ENCODE peak calls at places on chromosomes 11 and 22, in seven cellular contexts. L is HepG2, X is lower lobe of right lung, P is sigmoid colon, Z is A549, D is uterus, G is tibial artery. N is an unnamed sample.

GRCh38 chr11:65892661-65893317 is 2.3 kb downstream of the CCDC85B start:
- DNase-seq in L (no peak), X (peak; percentile 38), P (no peak), Z (no peak), D (no peak), G (no peak), N (peak; percentile 58)

GRCh38 chr11:114399903-114400221 is 449 bp downstream of the C11orf71 start:
- DNase-seq in L (peak; percentile 40), X (peak; percentile 82), P (no peak), Z (no peak), D (no peak), G (peak; percentile 63), N (no peak)

GRCh38 chr22:29879738-29880137 is 3.2 kb upstream of the MTMR3 start:
- DNase-seq in L (no peak), X (no peak), P (no peak), Z (peak; percentile 48), D (no peak), G (no peak), N (no peak)

GRCh38 chr11:36156486-36157150 is 132.6 kb downstream of the COMMD9 start:
- DNase-seq in L (no peak), X (no peak), P (no peak), Z (no peak), D (peak; percentile 33), G (no peak), N (peak; percentile 49)

GRCh38 chr11:115965754-115966504 is 461.7 kb upstream of the CADM1 start:
- DNase-seq in L (no peak), X (peak; percentile 65), P (no peak), Z (no peak), D (no peak), G (no peak), N (peak; percentile 50)

GRCh38 chr11:66891849-66892660 is 35.2 kb downstream of the LRFN4 start:
- DNase-seq in L (peak; percentile 88), X (no peak), P (no peak), Z (peak; percentile 98), D (no peak), G (peak; percentile 31), N (peak; percentile 80)

GRCh38 chr11:34505874-34506273 is 7.7 kb downstream of the ELF5 start:
- DNase-seq in L (no peak), X (no peak), P (no peak), Z (no peak), D (no peak), G (no peak), N (no peak)

GRCh38 chr11:121696177-121696863 is 243.6 kb upstream of the SORL1-AS1 start:
- DNase-seq in L (no peak), X (no peak), P (peak; percentile 64), Z (no peak), D (no peak), G (no peak), N (peak; percentile 34)

GRCh38 chr22:30955153-30955552 is 13.4 kb downstream of the MORC2 start:
- DNase-seq in L (no peak), X (no peak), P (no peak), Z (no peak), D (no peak), G (no peak), N (no peak)

GRCh38 chr11:132540586-132540985 is 991.7 kb downstream of the OPCML start:
- DNase-seq in L (no peak), X (no peak), P (no peak), Z (no peak), D (no peak), G (no peak), N (no peak)

GRCh38 chr11:3213659-3214419 is 4.8 kb downstream of the MRGPRG start:
- DNase-seq in L (no peak), X (peak; percentile 27), P (no peak), Z (no peak), D (no peak), G (no peak), N (no peak)

GRCh38 chr22:44312766-44313165 is at the start of gene SHISAL1:
- DNase-seq in L (no peak), X (no peak), P (no peak), Z (no peak), D (peak; percentile 67), G (no peak), N (no peak)

GRCh38 chr11:60563553-60564235 is 48.5 kb downstream of the MS4A13 start:
- DNase-seq in L (no peak), X (no peak), P (no peak), Z (peak; percentile 10), D (no peak), G (no peak), N (no peak)

DNA sequence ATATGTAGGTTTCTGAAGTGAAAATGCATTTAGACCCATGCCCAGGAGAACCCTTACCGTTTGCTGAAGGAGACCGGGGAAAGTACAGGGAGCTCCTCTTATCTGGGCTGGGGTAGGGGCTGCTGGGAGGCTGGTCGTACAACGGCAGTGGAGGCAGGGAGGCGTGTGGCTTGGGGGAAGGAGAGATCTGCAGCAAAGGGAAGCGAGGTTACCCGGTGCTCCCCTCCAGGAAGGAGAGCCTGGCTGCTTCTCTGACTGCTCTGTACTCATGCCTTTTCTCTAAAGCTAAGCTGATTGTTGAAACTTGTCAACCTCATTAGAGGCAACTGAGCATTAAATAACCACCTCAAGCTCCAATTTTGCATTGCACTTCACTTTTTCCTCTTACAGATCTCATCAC is 27.2 kb downstream of the ATG16L2 start:
- DNase-seq in L (no peak), X (no peak), P (no peak), Z (no peak), D (no peak), G (no peak), N (no peak)
- H3K4me1 ChIP-seq in L (no peaks in the 10 kb centered on the region), X (peaks cover 4% of the 10 kb centered on the region), P (peaks cover 2% of the 10 kb centered on the region), Z (peaks cover 8% of the 10 kb centered on the region), D (no peaks in the 10 kb centered on the region), G (peaks cover 21% of the 10 kb centered on the region), N (peaks cover under 1% of the 10 kb centered on the region)

DNA sequence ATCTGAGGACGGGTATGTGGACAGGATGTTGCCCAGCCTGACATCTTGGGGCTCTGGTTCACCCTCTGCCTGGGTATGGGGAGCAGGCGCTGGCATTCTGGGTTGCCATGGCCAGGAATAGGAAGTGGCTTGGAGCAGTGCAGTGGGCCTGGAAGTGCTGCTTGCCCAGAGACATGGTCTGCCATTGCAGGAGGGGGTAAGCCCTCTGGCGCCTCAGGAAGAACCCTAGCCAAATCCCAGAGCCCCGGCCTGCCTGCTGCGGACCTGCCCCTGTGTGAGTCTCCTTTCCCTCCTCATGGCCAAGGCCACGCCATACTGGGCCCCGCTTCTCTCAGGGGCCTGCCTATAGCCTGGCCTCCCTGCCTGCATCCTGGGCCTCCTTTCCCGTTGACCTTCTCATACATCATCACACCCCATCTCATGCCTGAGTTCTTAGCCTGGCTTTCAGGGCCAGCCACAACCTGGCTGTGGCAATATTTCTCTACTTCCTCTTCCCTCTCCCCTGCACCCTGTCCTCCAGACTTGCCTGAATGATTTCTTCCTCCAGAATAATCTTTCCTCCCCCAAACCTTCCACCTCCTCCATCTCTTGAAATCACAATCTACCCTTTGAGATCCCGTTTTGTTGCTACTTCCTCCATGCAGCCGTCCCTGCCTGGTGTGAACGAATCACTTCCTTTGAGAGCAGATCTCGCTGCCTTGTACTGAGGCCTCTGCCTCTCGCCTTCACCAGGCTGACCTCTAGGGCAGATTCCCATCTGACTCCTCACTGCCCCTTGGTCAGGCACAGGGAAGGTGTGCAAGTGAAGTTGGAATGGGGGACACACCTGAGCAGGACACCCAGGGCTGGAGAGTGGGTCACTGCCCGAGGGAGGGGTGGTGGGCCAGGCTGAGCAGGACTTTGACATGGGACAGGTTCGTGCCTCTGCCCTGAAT is 5.2 kb downstream of the CAPN5 start:
- DNase-seq in L (no peak), X (peak; percentile 42), P (peak; percentile 62), Z (no peak), D (peak; percentile 13), G (no peak), N (peak; percentile 1)
- H3K4me1 ChIP-seq in L (peaks cover 35% of the 10 kb centered on the region), X (peaks cover 47% of the 10 kb centered on the region), P (peaks cover 49% of the 10 kb centered on the region), Z (peaks cover 49% of the 10 kb centered on the region), D (peaks cover 24% of the 10 kb centered on the region), G (peaks cover 38% of the 10 kb centered on the region), N (peaks cover 47% of the 10 kb centered on the region)

GRCh38 chr11:37503411-37504065 is 905.5 kb upstream of the RAG2 start:
- DNase-seq in L (no peak), X (no peak), P (no peak), Z (no peak), D (no peak), G (no peak), N (no peak)

GRCh38 chr11:37505406-37505805 is 907.4 kb upstream of the RAG2 start:
- DNase-seq in L (no peak), X (no peak), P (no peak), Z (no peak), D (no peak), G (no peak), N (no peak)

GRCh38 chr11:37504066-37504611 is 906.1 kb upstream of the RAG2 start:
- DNase-seq in L (no peak), X (no peak), P (no peak), Z (no peak), D (no peak), G (no peak), N (no peak)

GRCh38 chr11:37506516-37506915 is 908.5 kb upstream of the RAG2 start:
- DNase-seq in L (no peak), X (no peak), P (no peak), Z (no peak), D (no peak), G (no peak), N (no peak)

DNA sequence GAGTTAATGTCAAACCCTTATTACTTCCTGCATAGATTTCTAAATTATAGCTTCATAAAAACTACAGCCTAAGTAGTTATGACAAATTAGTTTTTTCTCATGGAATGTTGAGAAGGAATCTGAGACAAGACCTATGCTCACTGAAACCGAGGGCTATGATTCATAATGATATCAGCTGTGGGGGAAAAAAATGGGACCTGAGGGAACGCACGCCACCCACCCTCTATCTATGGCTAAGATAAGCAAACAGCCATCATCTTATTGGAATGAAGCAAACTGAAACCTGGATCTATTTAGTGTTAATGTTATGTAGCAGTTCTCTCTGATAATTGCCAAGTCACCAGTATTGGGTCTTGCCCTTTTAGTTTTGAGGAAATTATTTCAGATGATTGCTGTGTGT is 906.9 kb upstream of the RAG2 start:
- DNase-seq in L (no peak), X (no peak), P (no peak), Z (no peak), D (no peak), G (no peak), N (no peak)
- H3K4me1 ChIP-seq in L (no peaks in the 10 kb centered on the region), X (no peaks in the 10 kb centered on the region), P (no peaks in the 10 kb centered on the region), Z (no peaks in the 10 kb centered on the region), D (no peaks in the 10 kb centered on the region), G (no peaks in the 10 kb centered on the region), N (no peaks in the 10 kb centered on the region)

GRCh38 chr11:31692466-31692865 is 118.7 kb downstream of the PAX6 start:
- DNase-seq in L (no peak), X (no peak), P (no peak), Z (no peak), D (no peak), G (no peak), N (no peak)
- H3K4me1 ChIP-seq in L (no peaks in the 10 kb centered on the region), X (no peaks in the 10 kb centered on the region), P (no peaks in the 10 kb centered on the region), Z (peaks cover 3% of the 10 kb centered on the region), D (no peaks in the 10 kb centered on the region), G (no peaks in the 10 kb centered on the region), N (peaks cover 10% of the 10 kb centered on the region)

N was measured in SJSA1.